ENCODE peak calls at places on chromosomes 12 and 14, in six cellular contexts. A is posterior cingulate gyrus, W is T follicular helper cell, D is LoVo, B is mammary epithelial cell, N is right atrium auricular region. J is an unnamed sample.

GRCh38 chr12:93387780-93388179 is 10.1 kb downstream of the NUDT4 start:
- DNase-seq in A (no peak), W (no peak), D (no peak), B (peak; percentile 68), N (no peak), J (no peak)

GRCh38 chr14:61466249-61466904 is 145.0 kb downstream of the PRKCH start:
- DNase-seq in A (no peak), W (no peak), D (no peak), B (peak; percentile 84), N (peak; percentile 91), J (no peak)

GRCh38 chr12:27236498-27236897 is 7.6 kb upstream of the STK38L start:
- DNase-seq in A (no peak), W (no peak), D (peak; percentile 56), B (peak; percentile 29), N (no peak), J (no peak)

GRCh38 chr12:22529281-22530060 is 14.9 kb downstream of the C2CD5 start:
- DNase-seq in A (no peak), W (no peak), D (peak; percentile 32), B (peak; percentile 51), N (no peak), J (peak; percentile 10)

GRCh38 chr12:92185052-92185451 is 39.4 kb upstream of the BTG1 start:
- DNase-seq in A (no peak), W (no peak), D (no peak), B (no peak), N (no peak), J (no peak)

GRCh38 chr12:20212658-20213387 is 155.5 kb upstream of the PDE3A start:
- DNase-seq in A (peak; percentile 74), W (no peak), D (peak; percentile 81), B (peak; percentile 69), N (peak; percentile 93), J (peak; percentile 27)

GRCh38 chr14:94368956-94369355 is 19.4 kb downstream of the SERPINA1 start:
- DNase-seq in A (no peak), W (no peak), D (no peak), B (no peak), N (no peak), J (no peak)

GRCh38 chr12:63802012-63802608 is 22.4 kb downstream of the RXYLT1 start:
- DNase-seq in A (no peak), W (no peak), D (peak; percentile 34), B (peak; percentile 13), N (no peak), J (peak; percentile 12)

GRCh38 chr14:100106260-100106659 is 41.0 kb downstream of the EVL start:
- DNase-seq in A (no peak), W (peak; percentile 71), D (no peak), B (no peak), N (no peak), J (no peak)

GRCh38 chr12:52010152-52010622 is 3.4 kb downstream of the TAMALIN start:
- DNase-seq in A (peak; percentile 79), W (no peak), D (no peak), B (no peak), N (peak; percentile 85), J (no peak)

GRCh38 chr12:131422185-131422515 is 288.7 kb upstream of the SFSWAP start:
- DNase-seq in A (no peak), W (no peak), D (no peak), B (no peak), N (no peak), J (no peak)

J was measured in NCI-H1436 treated with DMSO at 0.1 percent for 48 hours.